ENCODE peak calls at places on chromosomes 16 and 17, in eight cellular contexts. P, F, W, A, Q, I, Z and H are unnamed samples.

GRCh38 chr17:27576429-27577123 is 54.4 kb upstream of the LGALS9 start:
- DNase-seq in P (no peak), F (no peak), W (no peak), A (no peak), Q (no peak), I (no peak), Z (no peak), H (no peak)

GRCh38 chr16:21565816-21566669 is 33.3 kb upstream of the METTL9 start:
- DNase-seq in P (no peak), F (no peak), W (no peak), A (no peak), Q (no peak), I (no peak), Z (no peak), H (no peak)

GRCh38 chr17:339193-340061 is 13.2 kb downstream of the RPH3AL start:
- DNase-seq in P (no peak), F (no peak), W (no peak), A (peak; percentile 12), Q (no peak), I (no peak), Z (no peak), H (no peak)

GRCh38 chr16:83606486-83607030 is 201.2 kb upstream of the HSBP1 start:
- DNase-seq in P (no peak), F (peak; percentile 16), W (no peak), A (no peak), Q (no peak), I (peak; percentile 40), Z (no peak), H (no peak)

GRCh38 chr16:2505695-2506094 is 8.1 kb upstream of the ATP6V0C start:
- DNase-seq in P (no peak), F (no peak), W (no peak), A (no peak), Q (no peak), I (no peak), Z (no peak), H (no peak)

GRCh38 chr17:62794666-62794971 is 13.5 kb downstream of the MARCHF10 start:
- DNase-seq in P (no peak), F (no peak), W (no peak), A (no peak), Q (no peak), I (no peak), Z (no peak), H (no peak)

GRCh38 chr17:57489321-57489720 is 233.0 kb downstream of the MSI2 start:
- DNase-seq in P (no peak), F (no peak), W (no peak), A (no peak), Q (no peak), I (no peak), Z (no peak), H (no peak)

GRCh38 chr17:13409455-13409854 is 192.3 kb downstream of the HS3ST3A1 start:
- DNase-seq in P (no peak), F (no peak), W (no peak), A (no peak), Q (no peak), I (no peak), Z (no peak), H (no peak)

GRCh38 chr16:54030451-54030850 is 256.1 kb downstream of the IRX3 start:
- DNase-seq in P (no peak), F (no peak), W (no peak), A (no peak), Q (no peak), I (no peak), Z (no peak), H (no peak)

GRCh38 chr17:694239-694638 is 20.4 kb downstream of the VPS53 start:
- DNase-seq in P (peak; percentile 90), F (peak; percentile 89), W (peak; percentile 98), A (no peak), Q (no peak), I (peak; percentile 94), Z (peak; percentile 80), H (peak; percentile 89)

GRCh38 chr17:27623578-27623977 is 7.4 kb upstream of the LGALS9 start:
- DNase-seq in P (no peak), F (no peak), W (no peak), A (no peak), Q (no peak), I (no peak), Z (no peak), H (no peak)

GRCh38 chr16:68951991-68952877 is 108.9 kb downstream of the TANGO6 start:
- DNase-seq in P (no peak), F (no peak), W (peak; percentile 43), A (no peak), Q (no peak), I (peak; percentile 51), Z (peak; percentile 50), H (no peak)

GRCh38 chr17:38598536-38598935 is 7.2 kb downstream of the SRCIN1 start:
- DNase-seq in P (peak; percentile 65), F (peak; percentile 89), W (peak; percentile 41), A (peak; percentile 95), Q (peak; percentile 81), I (peak; percentile 68), Z (peak; percentile 73), H (no peak)

GRCh38 chr16:81831722-81832126 is 52.6 kb downstream of the PLCG2 start:
- DNase-seq in P (no peak), F (no peak), W (no peak), A (no peak), Q (no peak), I (no peak), Z (no peak), H (no peak)

GRCh38 chr17:13792314-13792713 is 190.6 kb upstream of the HS3ST3A1 start:
- DNase-seq in P (no peak), F (no peak), W (peak; percentile 18), A (no peak), Q (no peak), I (no peak), Z (no peak), H (no peak)

GRCh38 chr17:32142857-32143524 is 689 bp downstream of the RHOT1 start:
- DNase-seq in P (peak; percentile 23), F (peak; percentile 46), W (peak; percentile 18), A (peak; percentile 65), Q (no peak), I (peak; percentile 61), Z (peak; percentile 52), H (no peak)

GRCh38 chr16:522320-523096 is 5.0 kb upstream of the CAPN15 start:
- DNase-seq in P (no peak), F (no peak), W (no peak), A (peak; percentile 73), Q (no peak), I (no peak), Z (no peak), H (no peak)

GRCh38 chr16:53456625-53457024 is 22.4 kb downstream of the RBL2 start:
- DNase-seq in P (no peak), F (no peak), W (no peak), A (no peak), Q (no peak), I (no peak), Z (no peak), H (no peak)

GRCh38 chr16:13036600-13036999 is 135.2 kb downstream of the SHISA9 start:
- DNase-seq in P (peak; percentile 31), F (peak; percentile 30), W (peak; percentile 32), A (no peak), Q (no peak), I (peak; percentile 49), Z (peak; percentile 49), H (no peak)

GRCh38 chr17:48526986-48527741 is 3.6 kb downstream of the HOXB1 start:
- DNase-seq in P (no peak), F (no peak), W (no peak), A (no peak), Q (no peak), I (no peak), Z (peak; percentile 23), H (no peak)

GRCh38 chr17:28514571-28515002 is 8.4 kb downstream of the FOXN1 start:
- DNase-seq in P (no peak), F (no peak), W (no peak), A (no peak), Q (no peak), I (no peak), Z (no peak), H (no peak)

GRCh38 chr17:12618557-12618956 is 47.1 kb upstream of the MYOCD start:
- DNase-seq in P (no peak), F (no peak), W (no peak), A (no peak), Q (no peak), I (no peak), Z (no peak), H (no peak)

GRCh38 chr17:67044940-67045339 is 586 bp downstream of the CACNG1 start:
- DNase-seq in P (no peak), F (no peak), W (no peak), A (no peak), Q (no peak), I (no peak), Z (no peak), H (no peak)

GRCh38 chr17:57370051-57370581 is 113.8 kb downstream of the MSI2 start:
- DNase-seq in P (peak; percentile 84), F (peak; percentile 91), W (peak; percentile 20), A (no peak), Q (no peak), I (peak; percentile 96), Z (no peak), H (peak; percentile 12)

GRCh38 chr17:50861822-50862528 is 4.2 kb downstream of the TOB1 start:
- DNase-seq in P (no peak), F (no peak), W (no peak), A (no peak), Q (no peak), I (no peak), Z (no peak), H (no peak)

GRCh38 chr17:9342225-9342624 is 233.4 kb downstream of the STX8 start:
- DNase-seq in P (no peak), F (no peak), W (no peak), A (no peak), Q (no peak), I (no peak), Z (no peak), H (no peak)

GRCh38 chr16:48441863-48442279 is 56.7 kb upstream of the SIAH1 start:
- DNase-seq in P (no peak), F (peak; percentile 84), W (no peak), A (no peak), Q (no peak), I (no peak), Z (no peak), H (no peak)

GRCh38 chr17:2055494-2056220 is 754 bp downstream of the HIC1 start:
- DNase-seq in P (no peak), F (no peak), W (no peak), A (no peak), Q (no peak), I (no peak), Z (peak; percentile 55), H (no peak)

GRCh38 chr17:47315451-47316266 is 8.1 kb upstream of the EFCAB13 start:
- DNase-seq in P (peak; percentile 60), F (peak; percentile 78), W (peak; percentile 84), A (peak; percentile 76), Q (peak; percentile 80), I (peak; percentile 69), Z (peak; percentile 90), H (no peak)

GRCh38 chr17:21039839-21040575 is 2.8 kb downstream of the USP22 start:
- DNase-seq in P (peak; percentile 50), F (peak; percentile 81), W (peak; percentile 50), A (peak; percentile 56), Q (peak; percentile 44), I (peak; percentile 39), Z (peak; percentile 62), H (no peak)

GRCh38 chr16:68640972-68641371 is 4.1 kb upstream of the CDH3 start:
- DNase-seq in P (no peak), F (peak; percentile 45), W (no peak), A (no peak), Q (no peak), I (no peak), Z (peak; percentile 8), H (no peak)

GRCh38 chr16:89038811-89039735 is 54.6 kb upstream of the ACSF3 start:
- DNase-seq in P (no peak), F (no peak), W (no peak), A (no peak), Q (no peak), I (no peak), Z (no peak), H (no peak)

GRCh38 chr16:19765860-19766553 is 47.9 kb downstream of the IQCK start:
- DNase-seq in P (no peak), F (no peak), W (no peak), A (no peak), Q (no peak), I (no peak), Z (peak; percentile 84), H (no peak)

GRCh38 chr17:7183433-7184090 is 4.4 kb upstream of the ASGR1 start:
- DNase-seq in P (no peak), F (no peak), W (no peak), A (no peak), Q (no peak), I (no peak), Z (no peak), H (no peak)